ENCODE peak calls at places on chromosome 9, in six cellular contexts. K is heart left ventricle, F is PC-9, T is AG04450, O is fibroblast of lung, L is WERI-Rb-1. D is an unnamed sample. For H3K9me3, the result is how much of the 10 kb centered on the place peaks cover.

GRCh38 chr9:114181583-114182409 is 26.5 kb downstream of the COL27A1 start:
- DNase-seq in K (peak), F (no peak), T (no peak), O (no peak), L (no peak), D (no peak)

GRCh38 chr9:115000217-115000639 is 69.8 kb upstream of the TNFSF8 start:
- DNase-seq in K (no peak), F (no peak), T (no peak), O (no peak), L (peak), D (no peak)

GRCh38 chr9:113579270-113580040 is 115.9 kb downstream of the RGS3 start:
- DNase-seq in K (peak), F (peak), T (no peak), O (peak), L (no peak), D (no peak)

GRCh38 chr9:87276327-87276841 is 221.3 kb upstream of the DAPK1 start:
- DNase-seq in K (no peak), F (no peak), T (no peak), O (peak), L (no peak), D (peak)

GRCh38 chr9:36817160-36817834 is 216.8 kb downstream of the PAX5 start:
- DNase-seq in K (no peak), F (no peak), T (no peak), O (no peak), L (no peak), D (no peak)

GRCh38 chr9:4430492-4431261 is 59.6 kb upstream of the SLC1A1 start:
- DNase-seq in K (no peak), F (no peak), T (no peak), O (peak), L (no peak), D (peak)

GRCh38 chr9:36320457-36320856 is 62.2 kb upstream of the GNE start:
- DNase-seq in K (no peak), F (peak), T (no peak), O (no peak), L (no peak), D (no peak)

GRCh38 chr9:23044549-23044948 is 597.9 kb downstream of the DMRTA1 start:
- DNase-seq in K (no peak), F (no peak), T (no peak), O (no peak), L (no peak), D (no peak)

GRCh38 chr9:107894572-107895261 is 405.1 kb upstream of the KLF4 start:
- DNase-seq in K (no peak), F (no peak), T (peak), O (no peak), L (no peak), D (no peak)

GRCh38 chr9:135864447-135865049 is 42.8 kb downstream of the CAMSAP1 start:
- DNase-seq in K (peak), F (peak), T (no peak), O (peak), L (peak), D (peak)

GRCh38 chr9:137464291-137464999 is 5.3 kb upstream of the NSMF start:
- DNase-seq in K (no peak), F (no peak), T (no peak), O (no peak), L (no peak), D (no peak)

GRCh38 chr9:86903461-86904010 is 43.8 kb downstream of the GAS1 start:
- DNase-seq in K (no peak), F (no peak), T (no peak), O (no peak), L (no peak), D (no peak)

GRCh38 chr9:134381671-134382505 is 55.6 kb downstream of the RXRA start:
- DNase-seq in K (peak), F (no peak), T (no peak), O (peak), L (peak), D (no peak)

GRCh38 chr9:110015759-110016158 is 192.2 kb downstream of the C9orf152 start:
- DNase-seq in K (no peak), F (peak), T (peak), O (peak), L (no peak), D (peak)

GRCh38 chr9:81656871-81657337 is 32.4 kb downstream of the TLE1 start:
- DNase-seq in K (no peak), F (no peak), T (no peak), O (no peak), L (no peak), D (no peak)

GRCh38 chr9:116494815-116495634 is 192.1 kb upstream of the TRIM32 start:
- DNase-seq in K (no peak), F (peak), T (no peak), O (no peak), L (peak), D (no peak)

GRCh38 chr9:100575765-100576368 is 2.0 kb upstream of the CAVIN4 start:
- DNase-seq in K (no peak), F (peak), T (no peak), O (peak), L (no peak), D (no peak)

GRCh38 chr9:137159105-137160053 is 10.5 kb downstream of the LRRC26 start:
- DNase-seq in K (no peak), F (no peak), T (no peak), O (no peak), L (no peak), D (no peak)

GRCh38 chr9:81868145-81868544 is 60.1 kb upstream of the SPATA31D4 start:
- DNase-seq in K (no peak), F (no peak), T (no peak), O (peak), L (no peak), D (no peak)

GRCh38 chr9:16535555-16535954 is 334.9 kb downstream of the BNC2 start:
- DNase-seq in K (no peak), F (no peak), T (no peak), O (no peak), L (no peak), D (no peak)

GRCh38 chr9:134568116-134568515 is 73.5 kb upstream of the COL5A1 start:
- DNase-seq in K (no peak), F (no peak), T (no peak), O (no peak), L (no peak), D (no peak)

GRCh38 chr9:109331353-109331752 is 10.5 kb upstream of the EPB41L4B start:
- DNase-seq in K (peak), F (peak), T (no peak), O (peak), L (no peak), D (no peak)

GRCh38 chr9:88433583-88434240 is 45.5 kb downstream of the SPIN1 start:
- DNase-seq in K (no peak), F (no peak), T (no peak), O (peak), L (no peak), D (no peak)

GRCh38 chr9:71987471-71988371 is 72.7 kb downstream of the C9orf57 start:
- DNase-seq in K (no peak), F (no peak), T (no peak), O (peak), L (no peak), D (no peak)

GRCh38 chr9:93656426-93657222 is 80.2 kb downstream of the PHF2 start:
- DNase-seq in K (peak), F (no peak), T (no peak), O (no peak), L (peak), D (no peak)

GRCh38 chr9:87500491-87500890 is 2.8 kb downstream of the DAPK1 start:
- DNase-seq in K (no peak), F (no peak), T (no peak), O (no peak), L (no peak), D (peak)

GRCh38 chr9:134125413-134126095 is 10.3 kb upstream of the WDR5 start:
- DNase-seq in K (no peak), F (no peak), T (no peak), O (no peak), L (no peak), D (no peak)

GRCh38 chr9:36328798-36329411 is 70.7 kb upstream of the GNE start:
- DNase-seq in K (peak), F (peak), T (peak), O (peak), L (peak), D (no peak)

GRCh38 chr9:33718987-33719386 is 76.4 kb upstream of the PRSS3 start:
- DNase-seq in K (no peak), F (no peak), T (no peak), O (peak), L (no peak), D (no peak)

GRCh38 chr9:112351184-112351583 is 17.8 kb upstream of the PTBP3 start:
- DNase-seq in K (no peak), F (no peak), T (no peak), O (no peak), L (no peak), D (no peak)

GRCh38 chr9:112348993-112349333 is 15.5 kb upstream of the PTBP3 start:
- DNase-seq in K (no peak), F (no peak), T (no peak), O (no peak), L (no peak), D (no peak)

GRCh38 chr9:112352209-112352608 is 18.8 kb upstream of the PTBP3 start:
- DNase-seq in K (no peak), F (no peak), T (no peak), O (no peak), L (no peak), D (no peak)

GRCh38 chr9:112354081-112354743 is 20.8 kb upstream of the PTBP3 start:
- DNase-seq in K (no peak), F (no peak), T (no peak), O (no peak), L (no peak), D (no peak)

GRCh38 chr9:112348257-112348992 is 15.0 kb upstream of the PTBP3 start:
- DNase-seq in K (peak), F (peak), T (no peak), O (peak), L (peak), D (no peak)
- H3K4me3 ChIP-seq in K (peak), F (no peak), T (peak), O (peak), L (peak), D (no peak)

GRCh38 chr9:131162886-131163285 is 37.5 kb downstream of the NUP214 start:
- DNase-seq in K (no peak), F (no peak), T (no peak), O (no peak), L (no peak), D (no peak)
- H3K9me3 ChIP-seq in K (under half), F (under half), T (under half), O (under half), L (under half), D (under half)

GRCh38 chr9:91359734-91360470 is 1.8 kb downstream of the AUH start:
- DNase-seq in K (no peak), F (no peak), T (no peak), O (no peak), L (no peak), D (no peak)
- H3K4me3 ChIP-seq in K (peak), F (peak), T (peak), O (peak), L (peak), D (no peak)

GRCh38 chr9:2302606-2303005 is 287.5 kb downstream of the SMARCA2 start:
- DNase-seq in K (no peak), F (no peak), T (no peak), O (no peak), L (no peak), D (no peak)
- H3K9me3 ChIP-seq in K (under half), F (under half), T (under half), O (under half), L (under half), D (under half)